ENCODE peak calls at places on chromosomes 3 and 15, in nine cellular contexts. One of them, this sample, is unnamed.

GRCh38 chr3:10855871-10856662 is 40.0 kb downstream of the SLC6A11 start:
- DNase-seq in HCT116: peak; percentile 12
- DNase-seq in stomach: no peak
- DNase-seq in mammary epithelial cell: no peak
- DNase-seq in fibroblast of lung: no peak
- DNase-seq in RWPE1: no peak
- DNase-seq in psoas muscle: no peak
- DNase-seq in ascending aorta: no peak
- DNase-seq in H1: no peak
- DNase-seq in this sample: no peak

GRCh38 chr15:37133619-37134018 is 33.3 kb upstream of the MEIS2 start:
- DNase-seq in HCT116: no peak
- DNase-seq in stomach: no peak
- DNase-seq in mammary epithelial cell: peak; percentile 9
- DNase-seq in fibroblast of lung: peak; percentile 61
- DNase-seq in RWPE1: no peak
- DNase-seq in psoas muscle: no peak
- DNase-seq in ascending aorta: no peak
- DNase-seq in H1: no peak
- DNase-seq in this sample: no peak

GRCh38 chr3:183644244-183644643 is 8.8 kb downstream of the KLHL24 start:
- DNase-seq in HCT116: no peak
- DNase-seq in stomach: no peak
- DNase-seq in mammary epithelial cell: no peak
- DNase-seq in fibroblast of lung: no peak
- DNase-seq in RWPE1: no peak
- DNase-seq in psoas muscle: no peak
- DNase-seq in ascending aorta: no peak
- DNase-seq in H1: no peak
- DNase-seq in this sample: no peak

GRCh38 chr15:80242132-80242769 is 9.8 kb downstream of the CTXND1 start:
- DNase-seq in HCT116: peak; percentile 28
- DNase-seq in stomach: no peak
- DNase-seq in mammary epithelial cell: peak; percentile 3
- DNase-seq in fibroblast of lung: peak; percentile 18
- DNase-seq in RWPE1: no peak
- DNase-seq in psoas muscle: no peak
- DNase-seq in ascending aorta: no peak
- DNase-seq in H1: peak; percentile 34
- DNase-seq in this sample: no peak

GRCh38 chr15:55514414-55514850 is 6.4 kb upstream of the DNAAF4 start:
- DNase-seq in HCT116: no peak
- DNase-seq in stomach: no peak
- DNase-seq in mammary epithelial cell: no peak
- DNase-seq in fibroblast of lung: no peak
- DNase-seq in RWPE1: no peak
- DNase-seq in psoas muscle: no peak
- DNase-seq in ascending aorta: no peak
- DNase-seq in H1: no peak
- DNase-seq in this sample: no peak

GRCh38 chr3:100465871-100466777 is 26.3 kb upstream of the TMEM45A start:
- DNase-seq in HCT116: no peak
- DNase-seq in stomach: no peak
- DNase-seq in mammary epithelial cell: no peak
- DNase-seq in fibroblast of lung: no peak
- DNase-seq in RWPE1: no peak
- DNase-seq in psoas muscle: no peak
- DNase-seq in ascending aorta: no peak
- DNase-seq in H1: no peak
- DNase-seq in this sample: no peak

GRCh38 chr15:78103406-78104118 is 11.2 kb downstream of the SH2D7 start:
- DNase-seq in HCT116: no peak
- DNase-seq in stomach: peak; percentile 41
- DNase-seq in mammary epithelial cell: no peak
- DNase-seq in fibroblast of lung: no peak
- DNase-seq in RWPE1: no peak
- DNase-seq in psoas muscle: no peak
- DNase-seq in ascending aorta: no peak
- DNase-seq in H1: no peak
- DNase-seq in this sample: no peak

GRCh38 chr3:9676780-9677179 is 26.9 kb upstream of the CPNE9 start:
- DNase-seq in HCT116: no peak
- DNase-seq in stomach: no peak
- DNase-seq in mammary epithelial cell: no peak
- DNase-seq in fibroblast of lung: no peak
- DNase-seq in RWPE1: no peak
- DNase-seq in psoas muscle: no peak
- DNase-seq in ascending aorta: no peak
- DNase-seq in H1: no peak
- DNase-seq in this sample: no peak

GRCh38 chr3:120821426-120821825 is 78.9 kb downstream of the GTF2E1 start:
- DNase-seq in HCT116: no peak
- DNase-seq in stomach: no peak
- DNase-seq in mammary epithelial cell: no peak
- DNase-seq in fibroblast of lung: no peak
- DNase-seq in RWPE1: no peak
- DNase-seq in psoas muscle: no peak
- DNase-seq in ascending aorta: no peak
- DNase-seq in H1: no peak
- DNase-seq in this sample: no peak

GRCh38 chr3:123397921-123398785 is 50.7 kb downstream of the ADCY5 start:
- DNase-seq in HCT116: no peak
- DNase-seq in stomach: no peak
- DNase-seq in mammary epithelial cell: no peak
- DNase-seq in fibroblast of lung: no peak
- DNase-seq in RWPE1: no peak
- DNase-seq in psoas muscle: no peak
- DNase-seq in ascending aorta: no peak
- DNase-seq in H1: no peak
- DNase-seq in this sample: no peak

GRCh38 chr15:83106994-83107840 is at the start of gene TM6SF1:
- DNase-seq in HCT116: no peak
- DNase-seq in stomach: no peak
- DNase-seq in mammary epithelial cell: no peak
- DNase-seq in fibroblast of lung: no peak
- DNase-seq in RWPE1: no peak
- DNase-seq in psoas muscle: peak; percentile 58
- DNase-seq in ascending aorta: no peak
- DNase-seq in H1: no peak
- DNase-seq in this sample: no peak

GRCh38 chr3:67241084-67241483 is 243.0 kb downstream of the KBTBD8 start:
- DNase-seq in HCT116: no peak
- DNase-seq in stomach: no peak
- DNase-seq in mammary epithelial cell: no peak
- DNase-seq in fibroblast of lung: no peak
- DNase-seq in RWPE1: no peak
- DNase-seq in psoas muscle: no peak
- DNase-seq in ascending aorta: no peak
- DNase-seq in H1: no peak
- DNase-seq in this sample: no peak

GRCh38 chr15:89495638-89496145 is 691 bp downstream of the RHCG start:
- DNase-seq in HCT116: no peak
- DNase-seq in stomach: no peak
- DNase-seq in mammary epithelial cell: peak; percentile 68
- DNase-seq in fibroblast of lung: no peak
- DNase-seq in RWPE1: no peak
- DNase-seq in psoas muscle: no peak
- DNase-seq in ascending aorta: no peak
- DNase-seq in H1: no peak
- DNase-seq in this sample: no peak

GRCh38 chr3:133591271-133591742 is 17.8 kb downstream of the CDV3 start:
- DNase-seq in HCT116: no peak
- DNase-seq in stomach: no peak
- DNase-seq in mammary epithelial cell: peak; percentile 20
- DNase-seq in fibroblast of lung: no peak
- DNase-seq in RWPE1: peak; percentile 49
- DNase-seq in psoas muscle: no peak
- DNase-seq in ascending aorta: no peak
- DNase-seq in H1: no peak
- DNase-seq in this sample: no peak

GRCh38 chr3:56694852-56695563 is 11.9 kb upstream of the TASOR start:
- DNase-seq in HCT116: no peak
- DNase-seq in stomach: no peak
- DNase-seq in mammary epithelial cell: no peak
- DNase-seq in fibroblast of lung: no peak
- DNase-seq in RWPE1: no peak
- DNase-seq in psoas muscle: no peak
- DNase-seq in ascending aorta: no peak
- DNase-seq in H1: no peak
- DNase-seq in this sample: no peak

GRCh38 chr15:28935316-28935715 is 49.5 kb downstream of the APBA2 start:
- DNase-seq in HCT116: no peak
- DNase-seq in stomach: no peak
- DNase-seq in mammary epithelial cell: no peak
- DNase-seq in fibroblast of lung: no peak
- DNase-seq in RWPE1: no peak
- DNase-seq in psoas muscle: no peak
- DNase-seq in ascending aorta: no peak
- DNase-seq in H1: no peak
- DNase-seq in this sample: no peak

DNA sequence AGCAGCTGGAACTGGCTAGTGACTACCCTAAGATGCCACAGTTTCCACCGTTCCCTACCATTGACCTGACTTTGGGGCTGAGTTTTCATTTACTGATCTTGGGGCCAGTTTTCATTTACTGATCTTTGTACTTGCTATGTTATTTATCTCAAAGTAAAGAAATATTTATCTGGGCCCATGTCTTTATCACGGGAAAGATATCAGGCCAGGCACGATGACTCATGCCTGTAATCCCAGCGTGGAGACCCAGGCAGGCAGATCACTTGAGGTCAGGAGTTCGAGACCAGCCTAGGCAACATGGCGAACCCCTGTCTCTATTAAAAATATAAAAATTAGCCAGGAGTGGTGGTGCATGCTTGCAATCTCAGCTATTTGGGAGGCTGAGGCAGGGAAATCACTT is 83.5 kb downstream of the EOMES start:
- DNase-seq in HCT116: no peak
- DNase-seq in stomach: no peak
- DNase-seq in mammary epithelial cell: no peak
- DNase-seq in fibroblast of lung: no peak
- DNase-seq in RWPE1: no peak
- DNase-seq in psoas muscle: no peak
- DNase-seq in ascending aorta: no peak
- DNase-seq in H1: no peak
- DNase-seq in this sample: no peak
- H3K27ac ChIP-seq in HCT116: no peak overlapping the region
- H3K27ac ChIP-seq in stomach: no peak overlapping the region
- H3K27ac ChIP-seq in mammary epithelial cell: no peak overlapping the region
- H3K27ac ChIP-seq in fibroblast of lung: no peak overlapping the region
- H3K27ac ChIP-seq in RWPE1: no peak overlapping the region
- H3K27ac ChIP-seq in psoas muscle: no peak overlapping the region
- H3K27ac ChIP-seq in ascending aorta: peak overlapping the region; percentile 79
- H3K27ac ChIP-seq in H1: no peak overlapping the region
- H3K27ac ChIP-seq in this sample: no peak overlapping the region

GRCh38 chr15:66545249-66545648 is 20.5 kb downstream of the LCTL start:
- DNase-seq in HCT116: no peak
- DNase-seq in stomach: no peak
- DNase-seq in mammary epithelial cell: no peak
- DNase-seq in fibroblast of lung: no peak
- DNase-seq in RWPE1: no peak
- DNase-seq in psoas muscle: no peak
- DNase-seq in ascending aorta: no peak
- DNase-seq in H1: no peak
- DNase-seq in this sample: no peak

DNA sequence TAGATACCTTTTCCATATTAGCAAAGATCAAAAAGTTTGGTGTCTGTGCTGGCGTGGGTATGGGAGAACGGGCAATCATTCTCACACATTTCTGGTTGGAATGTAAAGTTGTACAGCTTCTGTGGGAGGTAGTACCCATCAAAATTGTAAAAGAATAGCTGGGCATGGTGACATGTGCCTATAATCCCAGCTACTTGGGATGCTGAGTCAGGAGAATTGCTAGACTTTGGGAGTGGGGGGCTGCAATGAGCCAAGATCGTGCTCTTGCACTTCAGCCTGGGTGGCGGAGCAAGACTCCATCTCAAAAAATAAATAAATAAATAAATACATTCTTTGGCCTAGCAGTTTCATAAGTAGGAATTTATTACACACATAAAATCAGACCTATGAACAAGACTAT is 22.9 kb downstream of the LCTL start:
- DNase-seq in HCT116: no peak
- DNase-seq in stomach: no peak
- DNase-seq in mammary epithelial cell: no peak
- DNase-seq in fibroblast of lung: no peak
- DNase-seq in RWPE1: no peak
- DNase-seq in psoas muscle: no peak
- DNase-seq in ascending aorta: no peak
- DNase-seq in H1: no peak
- DNase-seq in this sample: no peak
- TF ChIP-seq CTCF in HCT116: no peak
- TF ChIP-seq CTCF in stomach: no peak
- TF ChIP-seq CTCF in mammary epithelial cell: no peak
- TF ChIP-seq CTCF in fibroblast of lung: no peak
- TF ChIP-seq CTCF in RWPE1: no peak
- TF ChIP-seq CTCF in psoas muscle: no peak
- TF ChIP-seq CTCF in ascending aorta: no peak
- TF ChIP-seq CTCF in H1: no peak
- TF ChIP-seq CTCF in this sample: no peak

DNA sequence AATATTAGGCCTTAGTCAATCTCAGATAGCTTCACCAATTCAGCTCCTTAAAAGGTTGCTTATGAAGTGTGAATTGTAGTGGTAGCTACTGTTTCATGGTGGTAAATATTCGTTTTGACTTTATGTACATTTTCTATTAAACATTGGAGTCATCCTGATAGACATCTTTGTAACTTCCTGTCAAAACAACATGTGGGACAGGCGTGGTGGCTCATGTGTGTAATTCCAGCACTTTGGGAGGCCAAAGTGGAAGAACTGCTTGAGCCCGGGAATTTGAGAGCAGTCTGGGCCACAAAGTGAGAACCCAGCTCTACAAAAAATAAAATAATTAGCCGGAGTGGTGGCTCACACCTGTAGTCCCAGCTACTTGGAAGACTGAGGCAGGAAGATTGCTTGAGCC is 2.0 kb upstream of the TRIM59 start:
- DNase-seq in HCT116: no peak
- DNase-seq in stomach: no peak
- DNase-seq in mammary epithelial cell: no peak
- DNase-seq in fibroblast of lung: no peak
- DNase-seq in RWPE1: no peak
- DNase-seq in psoas muscle: no peak
- DNase-seq in ascending aorta: no peak
- DNase-seq in H1: no peak
- DNase-seq in this sample: no peak
- H3K27ac ChIP-seq in HCT116: no peak overlapping the region
- H3K27ac ChIP-seq in stomach: no peak overlapping the region
- H3K27ac ChIP-seq in mammary epithelial cell: no peak overlapping the region
- H3K27ac ChIP-seq in fibroblast of lung: no peak overlapping the region
- H3K27ac ChIP-seq in RWPE1: no peak overlapping the region
- H3K27ac ChIP-seq in psoas muscle: no peak overlapping the region
- H3K27ac ChIP-seq in ascending aorta: no peak overlapping the region
- H3K27ac ChIP-seq in H1: no peak overlapping the region
- H3K27ac ChIP-seq in this sample: no peak overlapping the region

GRCh38 chr3:24287728-24288450 is 206.8 kb downstream of the THRB start:
- DNase-seq in HCT116: no peak
- DNase-seq in stomach: peak; percentile 60
- DNase-seq in mammary epithelial cell: no peak
- DNase-seq in fibroblast of lung: no peak
- DNase-seq in RWPE1: no peak
- DNase-seq in psoas muscle: peak; percentile 44
- DNase-seq in ascending aorta: peak; percentile 72
- DNase-seq in H1: no peak
- DNase-seq in this sample: no peak
- TF ChIP-seq CTCF in HCT116: no peak
- TF ChIP-seq CTCF in stomach: no peak
- TF ChIP-seq CTCF in mammary epithelial cell: no peak
- TF ChIP-seq CTCF in fibroblast of lung: no peak
- TF ChIP-seq CTCF in RWPE1: no peak
- TF ChIP-seq CTCF in psoas muscle: no peak
- TF ChIP-seq CTCF in ascending aorta: no peak
- TF ChIP-seq CTCF in H1: no peak
- TF ChIP-seq CTCF in this sample: no peak